ENCODE peak calls at places on chromosomes 4 and X, in six cellular contexts. D, A, X, W, C and Z are unnamed samples.

GRCh38 chrX:108439434-108439883 is at the start of gene COL4A5:
- DNase-seq in C (peak; percentile 79), A (peak; percentile 80), D (peak; percentile 72), W (peak; percentile 42), X (peak; percentile 50), Z (peak; percentile 91)

GRCh38 chr4:26751838-26752237 is 108.8 kb upstream of the STIM2 start:
- DNase-seq in D (no peak), C (no peak), X (no peak), W (no peak), A (no peak), Z (no peak)

GRCh38 chr4:108360857-108361820 is 192.4 kb upstream of the LEF1 start:
- DNase-seq in C (peak; percentile 47), A (peak; percentile 60), W (peak; percentile 99), X (no peak), D (no peak), Z (peak; percentile 86)

GRCh38 chr4:139988863-139989765 is 164.9 kb downstream of the MAML3 start:
- DNase-seq in A (peak; percentile 97), D (no peak), W (peak; percentile 95), C (peak; percentile 36), X (no peak), Z (peak; percentile 95)

GRCh38 chr4:108191269-108191914 is 22.7 kb upstream of the LEF1 start:
- DNase-seq in D (no peak), X (no peak), W (no peak), A (no peak), C (no peak), Z (no peak)

GRCh38 chrX:31232506-31232905 is 160.7 kb upstream of the FTHL17 start:
- DNase-seq in W (no peak), A (no peak), D (no peak), X (no peak), C (no peak), Z (no peak)

GRCh38 chrX:111868726-111869638 is 7.0 kb upstream of the TRPC5OS start:
- DNase-seq in D (peak; percentile 11), W (no peak), A (peak; percentile 13), C (no peak), X (no peak), Z (peak; percentile 35)

GRCh38 chrX:131704136-131704695 is 160.3 kb downstream of the OR13H1 start:
- DNase-seq in A (peak; percentile 85), W (peak; percentile 97), C (no peak), X (no peak), D (no peak), Z (no peak)

GRCh38 chrX:77668391-77669237 is 117.4 kb downstream of the ATRX start:
- DNase-seq in A (peak; percentile 55), X (no peak), D (no peak), C (no peak), W (no peak), Z (peak; percentile 66)

GRCh38 chr4:125168531-125168930 is 146.2 kb upstream of the FAT4 start:
- DNase-seq in A (peak; percentile 11), X (no peak), W (no peak), D (no peak), C (no peak), Z (no peak)

GRCh38 chr4:138659640-138660325 is 355.8 kb upstream of the NOCT start:
- DNase-seq in A (no peak), D (no peak), W (no peak), C (peak; percentile 71), X (peak; percentile 53), Z (no peak)

GRCh38 chrX:334971-335757 is 16.6 kb upstream of the GTPBP6 start:
- DNase-seq in D (no peak), A (no peak), C (no peak), X (no peak), W (no peak), Z (no peak)

GRCh38 chr4:150722908-150723362 is 141.0 kb downstream of the MAB21L2 start:
- DNase-seq in A (no peak), D (no peak), C (peak; percentile 38), X (no peak), W (peak; percentile 1), Z (peak; percentile 16)

GRCh38 chr4:97953171-97953570 is 190.1 kb downstream of the STPG2 start:
- DNase-seq in W (no peak), D (no peak), A (no peak), C (no peak), X (no peak), Z (no peak)

GRCh38 chr4:113435893-113436292 is 325.6 kb downstream of the CAMK2D start:
- DNase-seq in X (no peak), C (peak; percentile 33), D (no peak), A (peak; percentile 75), W (peak; percentile 22), Z (peak; percentile 87)

GRCh38 chr4:36285784-36286480 is 4.5 kb downstream of the DTHD1 start:
- DNase-seq in X (no peak), A (no peak), C (no peak), D (no peak), W (no peak), Z (no peak)

GRCh38 chrX:120755066-120755846 is 120.4 kb downstream of the CT47B1 start:
- DNase-seq in W (no peak), A (no peak), X (no peak), C (no peak), D (no peak), Z (no peak)

GRCh38 chr4:113328514-113328913 is 279.1 kb downstream of the ANK2 start:
- DNase-seq in W (peak; percentile 2), X (peak; percentile 65), C (peak; percentile 62), A (no peak), D (no peak), Z (peak; percentile 12)

GRCh38 chrX:2631743-2632532 is 59.2 kb upstream of the CD99 start:
- DNase-seq in W (no peak), D (no peak), A (no peak), X (no peak), C (no peak), Z (no peak)

GRCh38 chr4:72582853-72583252 is 13.8 kb upstream of the ADAMTS3 start:
- DNase-seq in W (no peak), D (no peak), X (no peak), C (no peak), A (no peak), Z (no peak)

GRCh38 chr4:35789899-35790574 is 454.3 kb downstream of the ARAP2 start:
- DNase-seq in D (no peak), C (no peak), W (no peak), X (no peak), A (no peak), Z (no peak)

GRCh38 chr4:73588613-73589012 is 31.6 kb downstream of the RASSF6 start:
- DNase-seq in C (no peak), X (no peak), A (no peak), W (no peak), D (no peak), Z (no peak)

GRCh38 chr4:107791902-107792301 is 32.8 kb upstream of the SGMS2 start:
- DNase-seq in C (no peak), X (no peak), D (no peak), W (no peak), A (no peak), Z (no peak)

GRCh38 chr4:42709392-42710065 is 52.6 kb upstream of the ATP8A1 start:
- DNase-seq in D (no peak), W (peak; percentile 14), A (no peak), C (no peak), X (no peak), Z (no peak)

GRCh38 chrX:47112316-47112954 is 32.1 kb downstream of the NDUFB11 start:
- DNase-seq in C (peak; percentile 34), D (no peak), A (no peak), X (no peak), W (no peak), Z (no peak)

GRCh38 chr4:111596491-111596890 is 548.8 kb upstream of the FAM241A start:
- DNase-seq in A (no peak), C (no peak), W (no peak), X (no peak), D (no peak), Z (no peak)

GRCh38 chr4:79253930-79254329 is 71.9 kb downstream of the NAA11 start:
- DNase-seq in A (no peak), W (no peak), C (no peak), X (no peak), D (no peak), Z (no peak)

GRCh38 chrX:72100824-72101351 is 30.8 kb downstream of the RTL5 start:
- DNase-seq in D (no peak), A (no peak), C (no peak), X (no peak), W (peak; percentile 31), Z (no peak)

GRCh38 chr4:165394275-165394674 is 15.5 kb downstream of the CPE start:
- DNase-seq in A (peak; percentile 27), W (no peak), X (no peak), C (no peak), D (no peak), Z (peak; percentile 82)

GRCh38 chr4:165301833-165302232 is 25.6 kb upstream of the MSMO1 start:
- DNase-seq in A (peak; percentile 54), D (no peak), W (no peak), C (no peak), X (no peak), Z (peak; percentile 71)

GRCh38 chr4:34464196-34464595 is 1780.1 kb downstream of the ARAP2 start:
- DNase-seq in C (no peak), A (no peak), W (no peak), X (no peak), D (no peak), Z (no peak)

DNA sequence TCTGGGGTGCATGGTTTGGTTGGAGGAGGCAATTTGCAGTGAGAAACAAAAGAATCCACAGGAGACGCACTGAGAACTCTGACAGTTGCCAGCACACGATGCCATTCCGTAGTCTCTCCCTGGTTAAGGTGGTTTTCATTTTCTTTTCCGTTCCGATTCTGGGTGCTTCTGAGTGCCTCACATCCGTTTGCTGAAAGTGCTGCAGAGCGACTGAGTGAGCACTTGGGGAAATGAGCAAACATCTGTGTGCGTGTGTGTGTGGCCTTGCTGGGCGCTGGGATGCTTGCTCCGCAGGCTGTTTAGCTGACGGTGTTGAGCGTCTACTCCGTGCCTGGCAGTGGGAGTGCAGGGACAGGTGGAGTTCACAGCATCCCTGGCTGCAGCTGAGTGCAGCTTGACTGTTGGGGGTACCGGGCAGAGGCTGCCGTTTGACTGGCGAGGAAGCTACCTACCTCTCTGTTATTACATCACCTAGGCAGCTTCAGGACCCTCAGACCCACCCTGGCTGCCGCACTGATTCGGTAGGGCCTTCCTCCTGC is 49.3 kb downstream of the SORCS2 start:
- DNase-seq in X (no peak), D (no peak), C (no peak), W (no peak), A (no peak), Z (no peak)
- H3K14ac ChIP-seq in X (no peak overlapping the region), D (peak overlapping the region; percentile 42), C (no peak overlapping the region), W (no peak overlapping the region), A (no peak overlapping the region), Z (no peak overlapping the region)

GRCh38 chr4:2417196-2417764 is 1.2 kb downstream of the ZFYVE28 start:
- DNase-seq in W (peak; percentile 30), C (no peak), A (no peak), D (no peak), X (no peak), Z (peak; percentile 35)
- H3K14ac ChIP-seq in W (no peak overlapping the region), C (no peak overlapping the region), A (no peak overlapping the region), D (no peak overlapping the region), X (no peak overlapping the region), Z (no peak overlapping the region)

DNA sequence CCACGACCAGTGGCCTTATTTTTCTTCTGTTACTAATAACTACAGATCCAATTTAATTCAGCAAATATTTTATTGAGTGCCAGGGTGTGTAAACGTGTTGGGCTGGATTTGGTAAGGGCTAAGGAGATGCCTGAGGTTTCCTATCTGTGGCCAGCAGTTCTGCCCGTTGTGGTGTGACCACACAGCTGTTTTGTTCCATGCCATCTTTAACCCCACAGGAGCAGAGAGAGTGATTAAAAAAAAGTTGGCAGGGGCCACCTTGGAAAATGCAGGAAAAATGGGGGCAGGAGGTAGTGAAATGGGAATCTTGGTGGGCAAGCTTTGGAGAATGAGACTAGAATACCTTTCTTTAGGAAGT is 1.1 kb downstream of the PLAC8 start:
- DNase-seq in X (no peak), C (no peak), A (no peak), D (no peak), W (no peak), Z (peak; percentile 20)
- H3K14ac ChIP-seq in X (no peak overlapping the region), C (no peak overlapping the region), A (no peak overlapping the region), D (no peak overlapping the region), W (peak overlapping the region; percentile 90), Z (no peak overlapping the region)

GRCh38 chrX:100831219-100831946 is 11.2 kb downstream of the CSTF2 start:
- DNase-seq in C (no peak), A (no peak), D (no peak), X (no peak), W (no peak), Z (no peak)
- H3K14ac ChIP-seq in C (no peak overlapping the region), A (no peak overlapping the region), D (no peak overlapping the region), X (no peak overlapping the region), W (no peak overlapping the region), Z (no peak overlapping the region)